ENCODE peak calls at places on chromosome 22, in six cellular contexts. R, X, Y, N, C and E are unnamed samples.

GRCh38 chr22:42797021-42797420 is 60.1 kb downstream of the ARFGAP3 start:
- DNase-seq in N (no peak), Y (peak; percentile 54), C (no peak), R (peak; percentile 33), X (no peak), E (no peak)

GRCh38 chr22:37184380-37184755 is 3.7 kb downstream of the C1QTNF6 start:
- DNase-seq in C (no peak), R (no peak), Y (no peak), N (no peak), X (no peak), E (no peak)

GRCh38 chr22:27783436-27784098 is 18.0 kb downstream of the MN1 start:
- DNase-seq in R (no peak), C (no peak), X (no peak), N (no peak), Y (no peak), E (no peak)

GRCh38 chr22:40855104-40855959 is 1.1 kb downstream of the ST13 start:
- DNase-seq in R (peak; percentile 60), N (no peak), C (no peak), Y (peak; percentile 64), X (no peak), E (no peak)

GRCh38 chr22:38699784-38700183 is 959 bp downstream of the JOSD1 start:
- DNase-seq in C (no peak), R (peak; percentile 55), N (peak; percentile 21), Y (peak; percentile 69), X (no peak), E (no peak)

GRCh38 chr22:27480487-27480886 is 321.1 kb downstream of the MN1 start:
- DNase-seq in X (no peak), Y (no peak), R (no peak), N (no peak), C (peak; percentile 97), E (no peak)

GRCh38 chr22:38097058-38097457 is 13.1 kb upstream of the SLC16A8 start:
- DNase-seq in Y (no peak), R (no peak), C (no peak), N (no peak), X (no peak), E (no peak)

GRCh38 chr22:17074648-17075002 is 10.2 kb upstream of the IL17RA start:
- DNase-seq in R (no peak), Y (no peak), N (no peak), X (no peak), C (no peak), E (no peak)

GRCh38 chr22:31583861-31584485 is 78.0 kb downstream of the PISD start:
- DNase-seq in X (no peak), R (peak; percentile 31), N (no peak), C (no peak), Y (peak; percentile 53), E (no peak)

GRCh38 chr22:32728291-32728690 is 73.2 kb upstream of the TIMP3 start:
- DNase-seq in N (no peak), X (no peak), C (no peak), R (no peak), Y (no peak), E (no peak)

GRCh38 chr22:40637181-40638150 is 947 bp upstream of the MRTFA start:
- DNase-seq in Y (no peak), R (no peak), X (peak; percentile 71), C (peak; percentile 26), N (no peak), E (no peak)

GRCh38 chr22:19442166-19442565 is 5.3 kb downstream of the C22orf39 start:
- DNase-seq in N (no peak), C (no peak), R (no peak), Y (peak; percentile 8), X (no peak), E (no peak)

GRCh38 chr22:27994481-27995331 is 75.7 kb upstream of the PITPNB start:
- DNase-seq in X (peak; percentile 27), Y (no peak), C (no peak), R (no peak), N (no peak), E (no peak)

GRCh38 chr22:44353063-44353440 is 40.3 kb upstream of the SHISAL1 start:
- DNase-seq in N (no peak), X (no peak), R (no peak), C (no peak), Y (no peak), E (no peak)

GRCh38 chr22:49815641-49816071 is 12.0 kb downstream of the BRD1 start:
- DNase-seq in C (no peak), X (no peak), Y (no peak), R (no peak), N (no peak), E (no peak)

GRCh38 chr22:32411388-32411787 is 659 bp downstream of the RTCB start:
- DNase-seq in C (no peak), N (no peak), X (no peak), Y (peak; percentile 31), R (peak; percentile 16), E (no peak)

GRCh38 chr22:20803696-20804324 is 29.9 kb downstream of the SERPIND1 start:
- DNase-seq in C (no peak), Y (peak; percentile 50), X (no peak), R (peak; percentile 56), N (peak; percentile 27), E (peak; percentile 19)

GRCh38 chr22:40635008-40635939 is 1.2 kb downstream of the MRTFA start:
- DNase-seq in C (no peak), N (no peak), X (no peak), R (peak; percentile 37), Y (peak; percentile 30), E (no peak)

GRCh38 chr22:26045051-26045450 is 124.2 kb upstream of the SEZ6L start:
- DNase-seq in R (no peak), N (no peak), C (peak; percentile 70), Y (no peak), X (no peak), E (no peak)

GRCh38 chr22:46055176-46055850 is 78.4 kb upstream of the WNT7B start:
- DNase-seq in X (peak; percentile 46), C (no peak), R (no peak), Y (no peak), N (no peak), E (no peak)

GRCh38 chr22:17477401-17477833 is 85.9 kb upstream of the SLC25A18 start:
- DNase-seq in X (peak; percentile 50), C (no peak), N (no peak), R (peak; percentile 88), Y (peak; percentile 18), E (no peak)

GRCh38 chr22:32628626-32629587 is 154.3 kb downstream of the FBXO7 start:
- DNase-seq in Y (peak; percentile 98), X (no peak), R (peak; percentile 59), N (no peak), C (no peak), E (no peak)

GRCh38 chr22:42670921-42671709 is 21.9 kb upstream of the CYB5R3 start:
- DNase-seq in N (no peak), R (peak; percentile 50), C (no peak), X (no peak), Y (peak; percentile 79), E (no peak)

GRCh38 chr22:42856179-42856864 is 751 bp downstream of the ARFGAP3 start:
- DNase-seq in R (peak; percentile 28), Y (peak; percentile 62), C (peak; percentile 38), X (peak; percentile 79), N (peak; percentile 30), E (no peak)